ENCODE peak calls at places on chromosomes 13 and 19, in four cellular contexts. F, B, Z and A are unnamed samples.

GRCh38 chr13:34465423-34465922 is 476.6 kb upstream of the NBEA start:
- ATAC-seq in F (no peak), B (no peak), Z (no peak), A (no peak)

GRCh38 chr19:29381353-29382203 is 144.2 kb upstream of the VSTM2B start:
- ATAC-seq in Z (no peak), F (no peak), B (no peak), A (no peak)

GRCh38 chr13:38637576-38637975 is 49.3 kb upstream of the FREM2 start:
- ATAC-seq in Z (no peak), F (no peak), B (no peak), A (no peak)

GRCh38 chr19:51607077-51607476 is 23.1 kb downstream of the SIGLEC5 start:
- ATAC-seq in F (peak; percentile 92), B (no peak), Z (no peak), A (peak; percentile 69)

GRCh38 chr13:94646904-94647303 is 45.2 kb downstream of the GPR180 start:
- ATAC-seq in F (no peak), B (no peak), Z (no peak), A (no peak)

GRCh38 chr19:13561461-13561860 is 55.2 kb upstream of the CACNA1A start:
- ATAC-seq in B (no peak), F (no peak), Z (no peak), A (no peak)

GRCh38 chr13:29446016-29446415 is 149.5 kb downstream of the SLC7A1 start:
- ATAC-seq in B (no peak), Z (no peak), F (no peak), A (no peak)

GRCh38 chr19:44344255-44344654 is 12.2 kb downstream of the ZNF112 start:
- ATAC-seq in Z (no peak), F (no peak), B (no peak), A (no peak)

GRCh38 chr19:2970201-2970838 is 7.0 kb upstream of the TLE6 start:
- ATAC-seq in Z (no peak), B (no peak), F (no peak), A (no peak)

GRCh38 chr19:40777795-40778044 is 327 bp upstream of the RAB4B start:
- ATAC-seq in B (no peak), Z (no peak), F (no peak), A (no peak)

GRCh38 chr13:34358811-34359513 is 541.0 kb downstream of the RFC3 start:
- ATAC-seq in Z (no peak), F (no peak), B (no peak), A (no peak)

GRCh38 chr13:19266979-19267378 is 85.4 kb upstream of the TUBA3C start:
- ATAC-seq in F (no peak), B (no peak), Z (no peak), A (no peak)

GRCh38 chr19:19696386-19696785 is 27.7 kb downstream of the ZNF101 start:
- ATAC-seq in Z (no peak), B (peak; percentile 31), F (no peak), A (no peak)

GRCh38 chr19:39416152-39416551 is 3.7 kb downstream of the PLEKHG2 start:
- ATAC-seq in B (no peak), Z (no peak), F (no peak), A (no peak)

GRCh38 chr19:46068345-46069258 is 27.8 kb upstream of the IGFL4 start:
- ATAC-seq in Z (peak; percentile 92), B (peak; percentile 75), F (no peak), A (no peak)

GRCh38 chr13:28406728-28407266 is 88.1 kb downstream of the FLT1 start:
- ATAC-seq in Z (no peak), B (no peak), F (no peak), A (no peak)

GRCh38 chr19:40614595-40615411 is 13.6 kb downstream of the LTBP4 start:
- ATAC-seq in F (peak; percentile 57), Z (peak; percentile 54), B (no peak), A (peak; percentile 63)

GRCh38 chr19:12202250-12202649 is 39.4 kb downstream of the ZNF136 start:
- ATAC-seq in B (peak; percentile 96), F (peak; percentile 89), Z (peak; percentile 30), A (peak; percentile 81)

GRCh38 chr13:107788464-107789165 is 426.7 kb downstream of the LIG4 start:
- ATAC-seq in F (no peak), Z (no peak), B (no peak), A (no peak)

GRCh38 chr19:38090561-38090960 is 133.5 kb downstream of the DPF1 start:
- ATAC-seq in Z (no peak), F (no peak), B (no peak), A (no peak)